ENCODE peak calls at places on chromosomes 3 and 15, in four cellular contexts. U is neuronal stem cell, G is IMR-90, H is mesenchymal stem cell. F is an unnamed sample. For H3K4me1, the result is how much of the 10 kb centered on the place peaks cover.

GRCh38 chr15:67821784-67822451 is 3.4 kb upstream of the SKOR1 start:
- DNase-seq in G (no peak), H (no peak), U (no peak), F (no peak)

GRCh38 chr3:43723121-43723734 is 32.5 kb downstream of the ABHD5 start:
- DNase-seq in U (no peak), H (no peak), G (peak), F (peak)

GRCh38 chr3:123310741-123311140 is 109.0 kb downstream of the SEC22A start:
- DNase-seq in H (no peak), U (no peak), G (peak), F (no peak)

GRCh38 chr15:80455668-80456442 is 51.7 kb downstream of the ARNT2 start:
- DNase-seq in U (peak), H (peak), G (peak), F (peak)

GRCh38 chr3:14764331-14765064 is 54.3 kb upstream of the FGD5 start:
- DNase-seq in H (no peak), G (peak), U (no peak), F (no peak)

GRCh38 chr15:78536134-78536533 is 4.1 kb upstream of the PSMA4 start:
- DNase-seq in G (peak), H (peak), U (no peak), F (no peak)

GRCh38 chr3:53545365-53546031 is 51.1 kb downstream of the CACNA1D start:
- DNase-seq in G (no peak), U (no peak), H (no peak), F (no peak)

GRCh38 chr3:79517766-79518413 is 249.9 kb downstream of the ROBO1 start:
- DNase-seq in G (peak), H (peak), U (peak), F (peak)

GRCh38 chr15:68775671-68776476 is 44.8 kb downstream of the ANP32A start:
- DNase-seq in G (peak), U (no peak), H (no peak), F (no peak)

GRCh38 chr15:99440029-99440428 is 125.8 kb upstream of the MEF2A start:
- DNase-seq in H (no peak), G (no peak), U (no peak), F (no peak)

GRCh38 chr15:75123395-75123794 is 78.3 kb upstream of the C15orf39 start:
- DNase-seq in U (no peak), G (peak), H (peak), F (no peak)

GRCh38 chr3:37216597-37217097 is 42.3 kb upstream of the LRRFIP2 start:
- DNase-seq in U (no peak), G (no peak), H (no peak), F (no peak)

GRCh38 chr3:71602256-71602655 is 18.7 kb upstream of the FOXP1 start:
- DNase-seq in H (no peak), G (no peak), U (no peak), F (no peak)

GRCh38 chr3:45635475-45636256 is 41.1 kb downstream of the LIMD1 start:
- DNase-seq in U (no peak), G (peak), H (peak), F (peak)

GRCh38 chr3:112446343-112446742 is 52.9 kb downstream of the BTLA start:
- DNase-seq in H (no peak), U (peak), G (no peak), F (peak)

GRCh38 chr15:92809880-92810361 is 90.2 kb upstream of the CHD2 start:
- DNase-seq in H (peak), U (no peak), G (peak), F (peak)

GRCh38 chr15:52575072-52575471 is 6.2 kb upstream of the ARPP19 start:
- DNase-seq in H (no peak), G (no peak), U (no peak), F (no peak)

GRCh38 chr15:99331366-99331765 is 80.1 kb downstream of the LRRC28 start:
- DNase-seq in H (no peak), G (no peak), U (no peak), F (peak)

GRCh38 chr3:188527389-188527788 is 373.4 kb downstream of the LPP start:
- DNase-seq in U (no peak), H (no peak), G (peak), F (no peak)

GRCh38 chr3:123750659-123751420 is 133.3 kb downstream of the MYLK start:
- DNase-seq in U (no peak), G (peak), H (peak), F (peak)

GRCh38 chr3:30454636-30455035 is 151.8 kb upstream of the TGFBR2 start:
- DNase-seq in U (no peak), G (no peak), H (no peak), F (no peak)

GRCh38 chr15:52682776-52683175 is 3.6 kb upstream of the ATOSA start:
- DNase-seq in G (no peak), U (no peak), H (no peak), F (no peak)

GRCh38 chr15:80570553-80570952 is 124.6 kb upstream of the ABHD17C start:
- DNase-seq in H (no peak), U (no peak), G (no peak), F (no peak)

GRCh38 chr3:178310833-178311380 is 225.3 kb upstream of the KCNMB2 start:
- DNase-seq in H (no peak), G (no peak), U (peak), F (no peak)

GRCh38 chr3:10445561-10445960 is 59.8 kb downstream of the ATP2B2 start:
- DNase-seq in H (peak), U (no peak), G (peak), F (no peak)

GRCh38 chr3:20043398-20043797 is 3.2 kb downstream of the KAT2B start:
- DNase-seq in H (peak), U (no peak), G (no peak), F (no peak)

GRCh38 chr3:42690191-42690590 is 4.9 kb downstream of the KLHL40 start:
- DNase-seq in U (no peak), G (no peak), H (no peak), F (no peak)

GRCh38 chr3:177290633-177291032 is 93.4 kb upstream of the TBL1XR1 start:
- DNase-seq in H (no peak), U (no peak), G (no peak), F (no peak)

GRCh38 chr3:177299250-177299649 is 102.0 kb upstream of the TBL1XR1 start:
- DNase-seq in G (no peak), H (no peak), U (no peak), F (no peak)

GRCh38 chr3:177300039-177300833 is 103.0 kb upstream of the TBL1XR1 start:
- DNase-seq in G (peak), U (no peak), H (no peak), F (no peak)

GRCh38 chr3:177294221-177294620 is 96.9 kb upstream of the TBL1XR1 start:
- DNase-seq in H (no peak), U (no peak), G (peak), F (peak)

DNA sequence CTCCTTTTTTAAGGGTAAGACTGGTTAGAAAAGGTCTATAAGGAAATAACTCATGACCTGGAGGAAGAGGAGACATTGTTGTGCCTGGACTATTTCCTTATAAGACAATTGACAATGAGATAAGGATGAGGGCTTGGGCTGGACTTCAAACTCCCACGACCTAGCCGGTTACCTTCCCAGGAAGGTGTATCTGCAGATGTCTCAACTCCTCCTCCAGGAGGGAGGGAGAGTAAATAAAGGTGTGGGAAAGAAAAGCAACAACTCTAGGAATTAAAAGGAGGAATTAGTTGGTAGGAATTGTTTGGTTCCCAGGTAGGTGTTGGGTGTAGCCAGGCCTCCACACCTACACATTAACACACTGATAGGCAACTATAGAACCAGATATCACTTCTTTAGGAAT is 97.8 kb upstream of the TBL1XR1 start:
- DNase-seq in U (no peak), H (no peak), G (no peak), F (peak)
- H3K4me1 ChIP-seq in U (under half), H (under half), G (under half), F (under half)

GRCh38 chr3:12993623-12994356 is 79.4 kb downstream of the IQSEC1 start:
- DNase-seq in H (peak), G (no peak), U (no peak), F (peak)
- H3K14ac ChIP-seq in H (peak), G (peak), U (peak), F (peak)

GRCh38 chr3:190040145-190040544 is 80.6 kb downstream of the P3H2 start:
- DNase-seq in H (no peak), U (no peak), G (no peak), F (no peak)

GRCh38 chr3:190038050-190038631 is 82.6 kb downstream of the P3H2 start:
- DNase-seq in H (peak), U (no peak), G (peak), F (peak)

GRCh38 chr3:190034446-190034845 is 86.3 kb downstream of the P3H2 start:
- DNase-seq in U (no peak), G (no peak), H (no peak), F (no peak)

GRCh38 chr3:190032924-190033323 is 87.8 kb downstream of the P3H2 start:
- DNase-seq in H (no peak), U (no peak), G (no peak), F (no peak)

GRCh38 chr3:190036631-190037030 is 84.1 kb downstream of the P3H2 start:
- DNase-seq in H (peak), U (no peak), G (peak), F (no peak)
- H4K8ac ChIP-seq in H (no peak), U (no peak), G (no peak), F (no peak)

GRCh38 chr3:152405915-152406802 is 137.4 kb downstream of the MBNL1 start:
- DNase-seq in G (peak), U (no peak), H (peak), F (no peak)
- H3K4me1 ChIP-seq in G (under half), U (under half), H (under half), F (under half)

GRCh38 chr3:98782826-98783500 is 19.8 kb downstream of the ST3GAL6 start:
- DNase-seq in U (peak), H (no peak), G (no peak), F (peak)

GRCh38 chr3:98784666-98785600 is 21.8 kb downstream of the ST3GAL6 start:
- DNase-seq in H (peak), U (no peak), G (peak), F (peak)

GRCh38 chr3:98787181-98787580 is 24.0 kb downstream of the ST3GAL6 start:
- DNase-seq in H (no peak), U (no peak), G (no peak), F (no peak)

GRCh38 chr3:98786364-98786930 is 23.3 kb downstream of the ST3GAL6 start:
- DNase-seq in H (no peak), G (no peak), U (no peak), F (peak)

GRCh38 chr3:98784042-98784441 is 20.9 kb downstream of the ST3GAL6 start:
- DNase-seq in H (no peak), G (no peak), U (no peak), F (no peak)
- H3K14ac ChIP-seq in H (no peak), G (peak), U (no peak), F (no peak)

GRCh38 chr3:137924628-137925027 is 85.3 kb upstream of the CLDN18 start:
- DNase-seq in G (no peak), U (no peak), H (no peak), F (no peak)
- H4K8ac ChIP-seq in G (no peak), U (no peak), H (no peak), F (no peak)

DNA sequence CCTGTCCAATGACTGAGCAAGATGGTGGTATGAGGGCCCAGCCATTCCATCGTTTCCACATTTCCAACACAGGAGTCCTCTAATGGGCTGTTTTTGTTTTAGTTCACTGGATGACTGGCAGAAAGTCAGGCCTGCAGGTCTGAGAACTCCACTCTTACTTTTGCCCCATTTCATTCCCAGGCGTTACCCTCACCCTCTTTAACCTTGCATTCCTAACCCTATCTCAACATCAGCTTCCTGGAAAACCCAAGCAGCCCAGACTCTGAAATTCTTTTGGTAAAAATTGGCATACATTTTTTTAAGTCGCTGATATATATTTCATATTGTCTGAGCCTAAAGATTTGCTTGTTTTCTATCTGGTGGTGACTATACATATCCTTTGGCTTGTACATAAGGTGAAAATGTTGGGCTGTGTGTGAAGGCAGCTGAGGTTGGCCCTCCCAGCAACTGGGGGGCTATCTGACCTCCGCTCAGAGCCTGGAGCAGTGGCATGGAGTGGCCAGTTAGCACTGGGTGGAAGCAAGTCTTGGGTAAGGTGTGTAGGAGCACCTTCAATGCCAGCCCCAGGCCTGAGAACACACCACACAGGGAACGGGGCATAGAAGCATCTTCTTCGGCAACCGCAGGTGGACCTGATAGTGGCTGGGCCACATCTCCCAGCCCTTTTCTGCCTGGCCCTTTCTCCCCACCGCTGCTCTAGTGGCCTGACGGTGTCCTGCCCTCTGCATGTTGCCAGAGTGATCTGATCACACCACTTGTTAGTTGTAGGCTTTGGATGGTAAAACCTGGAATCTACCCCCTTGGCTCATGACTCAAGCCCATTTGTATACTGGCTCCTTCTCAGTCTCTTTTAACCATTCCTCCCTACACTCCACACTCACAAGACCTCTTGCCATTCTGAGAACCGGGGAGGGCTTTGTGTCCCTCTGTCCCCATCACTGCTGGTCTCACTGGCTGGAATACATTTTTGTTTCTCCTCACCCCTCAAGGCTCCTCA is 50.0 kb downstream of the AMOTL2 start:
- DNase-seq in U (no peak), G (no peak), H (no peak), F (peak)
- H3K4me1 ChIP-seq in U (under half), G (under half), H (under half), F (under half)

GRCh38 chr3:184176377-184177330 is 2.0 kb downstream of the AP2M1 start:
- DNase-seq in H (peak), G (peak), U (peak), F (peak)
- H3K14ac ChIP-seq in H (peak), G (peak), U (no peak), F (peak)

DNA sequence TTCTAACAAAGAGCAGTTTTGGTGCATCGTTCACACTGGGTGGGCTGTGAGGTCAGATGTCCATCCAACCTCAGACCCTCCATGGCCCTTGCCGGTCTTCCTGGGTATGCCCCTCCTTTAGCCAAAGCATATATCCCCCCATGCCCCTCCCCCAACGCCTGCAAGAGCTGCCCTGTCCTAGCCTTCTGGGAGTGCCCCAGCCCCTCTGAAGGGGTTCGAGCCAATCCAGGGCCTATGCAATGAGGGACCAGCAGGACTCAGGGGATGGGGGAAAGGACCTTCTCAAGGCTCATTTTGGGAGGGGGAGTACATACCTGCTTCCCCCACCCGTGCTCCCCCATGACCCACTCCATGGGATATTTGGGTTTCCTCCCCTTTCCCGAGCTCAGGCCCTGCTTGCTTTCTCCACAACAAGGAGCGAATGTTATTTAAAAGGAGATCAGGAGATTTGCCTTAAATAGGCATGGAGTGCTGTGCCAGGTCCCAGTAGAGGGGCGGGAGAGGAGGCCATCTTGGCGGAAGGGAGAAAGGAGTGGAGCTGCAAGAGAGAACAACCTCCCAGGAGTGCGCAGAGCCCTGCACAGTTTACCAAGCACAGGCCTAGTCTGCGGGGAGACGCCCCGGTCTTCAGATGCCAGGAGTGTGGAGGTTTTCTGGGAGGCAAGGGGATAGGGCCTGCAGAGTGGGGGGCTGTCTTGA is 18.2 kb downstream of the PIF1 start:
- DNase-seq in H (no peak), U (no peak), G (no peak), F (no peak)
- H4K8ac ChIP-seq in H (no peak), U (no peak), G (no peak), F (no peak)

GRCh38 chr3:159899198-159899597 is 89.4 kb upstream of the IL12A start:
- DNase-seq in H (no peak), U (no peak), G (no peak), F (no peak)

GRCh38 chr3:159897331-159898075 is 91.1 kb upstream of the IL12A start:
- DNase-seq in H (peak), U (no peak), G (peak), F (no peak)

GRCh38 chr3:159895430-159895829 is 93.2 kb upstream of the IL12A start:
- DNase-seq in U (no peak), G (no peak), H (no peak), F (no peak)

GRCh38 chr3:159896543-159896942 is 92.1 kb upstream of the IL12A start:
- DNase-seq in U (no peak), H (no peak), G (no peak), F (no peak)

GRCh38 chr3:159898147-159898546 is 90.5 kb upstream of the IL12A start:
- DNase-seq in G (no peak), U (no peak), H (no peak), F (no peak)
- H3K4me1 ChIP-seq in G (under half), U (under half), H (under half), F (under half)